ENCODE peak calls at places on chromosomes 16 and 17, in six cellular contexts. W, O, U, S, X and Y are unnamed samples.

GRCh38 chr16:24668481-24669001 is 60.9 kb upstream of the TNRC6A start:
- DNase-seq in U (no peak), S (no peak), O (peak), W (peak), X (no peak), Y (peak)

GRCh38 chr17:62995377-62995885 is 29.4 kb downstream of the TANC2 start:
- DNase-seq in O (peak), W (peak), U (peak), S (no peak), X (peak), Y (no peak)

GRCh38 chr17:45949755-45950320 is 49.2 kb upstream of the STH start:
- DNase-seq in S (no peak), X (no peak), U (peak), W (no peak), O (no peak), Y (no peak)

GRCh38 chr17:52744179-52744578 is 585.7 kb upstream of the CA10 start:
- DNase-seq in O (no peak), S (no peak), X (no peak), U (no peak), W (no peak), Y (no peak)

GRCh38 chr17:47714773-47715396 is 18.2 kb upstream of the TBX21 start:
- DNase-seq in O (no peak), S (no peak), U (no peak), W (no peak), X (no peak), Y (no peak)

GRCh38 chr17:64240741-64241347 is 22.2 kb downstream of the TEX2 start:
- DNase-seq in U (no peak), X (no peak), S (peak), O (peak), W (peak), Y (peak)

GRCh38 chr16:84863485-84863814 is 43.7 kb downstream of the CRISPLD2 start:
- DNase-seq in W (no peak), S (no peak), X (no peak), U (no peak), O (no peak), Y (no peak)

GRCh38 chr17:21039839-21040575 is 2.8 kb downstream of the USP22 start:
- DNase-seq in O (peak), S (peak), U (no peak), X (peak), W (no peak), Y (no peak)

GRCh38 chr16:69937465-69937951 is 13.6 kb upstream of the CLEC18A start:
- DNase-seq in X (peak), W (no peak), S (no peak), O (no peak), U (peak), Y (no peak)

GRCh38 chr17:61484174-61484573 is 32.0 kb downstream of the TBX4 start:
- DNase-seq in O (no peak), S (no peak), U (no peak), W (no peak), X (no peak), Y (no peak)

GRCh38 chr17:32298721-32299578 is 33.3 kb downstream of the RHBDL3 start:
- DNase-seq in O (no peak), U (no peak), W (no peak), X (no peak), S (no peak), Y (no peak)

GRCh38 chr17:880074-880870 is 98.1 kb downstream of the MRM3 start:
- DNase-seq in W (no peak), O (peak), U (no peak), S (no peak), X (no peak), Y (no peak)

GRCh38 chr16:85969591-85969990 is 70.6 kb downstream of the IRF8 start:
- DNase-seq in U (no peak), O (peak), S (no peak), W (no peak), X (no peak), Y (no peak)

GRCh38 chr17:77802811-77803220 is 155.7 kb upstream of the TNRC6C start:
- DNase-seq in X (no peak), U (no peak), S (no peak), W (no peak), O (peak), Y (no peak)

GRCh38 chr17:22707626-22708025 is 1015.3 kb downstream of the KCNJ18 start:
- DNase-seq in O (no peak), W (no peak), X (no peak), S (no peak), U (no peak), Y (no peak)

GRCh38 chr16:1450218-1450617 is 5.9 kb upstream of the CCDC154 start:
- DNase-seq in S (no peak), U (peak), W (no peak), O (no peak), X (no peak), Y (no peak)

GRCh38 chr16:19901164-19901563 is 16.5 kb upstream of the GPRC5B start:
- DNase-seq in U (no peak), S (no peak), O (no peak), X (no peak), W (no peak), Y (no peak)

GRCh38 chr17:81735181-81736102 is 23.4 kb downstream of the SLC25A10 start:
- DNase-seq in U (no peak), X (peak), W (no peak), S (no peak), O (peak), Y (no peak)

GRCh38 chr16:15757075-15757386 is 99.8 kb downstream of the MYH11 start:
- DNase-seq in O (no peak), U (no peak), X (no peak), W (no peak), S (no peak), Y (no peak)

GRCh38 chr17:57682667-57683066 is 62.4 kb downstream of the CCDC182 start:
- DNase-seq in X (no peak), W (no peak), O (no peak), S (no peak), U (no peak), Y (no peak)

GRCh38 chr17:65294184-65294719 is 157.1 kb downstream of the RGS9 start:
- DNase-seq in S (peak), W (peak), O (peak), X (peak), U (peak), Y (peak)

GRCh38 chr17:3318336-3318735 is 20.2 kb upstream of the OR3A1 start:
- DNase-seq in O (no peak), S (no peak), W (no peak), U (no peak), X (no peak), Y (no peak)

GRCh38 chr17:6487243-6488007 is 43.2 kb downstream of the PIMREG start:
- DNase-seq in X (no peak), U (no peak), O (no peak), S (no peak), W (peak), Y (no peak)

GRCh38 chr16:27374231-27374793 is 27.7 kb upstream of the IL21R start:
- DNase-seq in X (no peak), W (peak), O (no peak), S (no peak), U (no peak), Y (no peak)

GRCh38 chr17:7858487-7858832 is 657 bp downstream of the CYB5D1 start:
- DNase-seq in X (peak), W (peak), U (no peak), S (peak), O (peak), Y (no peak)

GRCh38 chr17:71080937-71081336 is 911.6 kb downstream of the KCNJ2 start:
- DNase-seq in W (no peak), U (no peak), O (no peak), X (no peak), S (no peak), Y (no peak)

GRCh38 chr17:71081666-71082065 is 912.3 kb downstream of the KCNJ2 start:
- DNase-seq in X (no peak), S (no peak), O (no peak), W (no peak), U (no peak), Y (no peak)

GRCh38 chr17:71084838-71085237 is 915.5 kb downstream of the KCNJ2 start:
- DNase-seq in O (no peak), S (no peak), W (no peak), U (no peak), X (no peak), Y (no peak)

GRCh38 chr17:71084219-71084618 is 914.9 kb downstream of the KCNJ2 start:
- DNase-seq in O (peak), W (peak), U (peak), S (no peak), X (peak), Y (no peak)

DNA sequence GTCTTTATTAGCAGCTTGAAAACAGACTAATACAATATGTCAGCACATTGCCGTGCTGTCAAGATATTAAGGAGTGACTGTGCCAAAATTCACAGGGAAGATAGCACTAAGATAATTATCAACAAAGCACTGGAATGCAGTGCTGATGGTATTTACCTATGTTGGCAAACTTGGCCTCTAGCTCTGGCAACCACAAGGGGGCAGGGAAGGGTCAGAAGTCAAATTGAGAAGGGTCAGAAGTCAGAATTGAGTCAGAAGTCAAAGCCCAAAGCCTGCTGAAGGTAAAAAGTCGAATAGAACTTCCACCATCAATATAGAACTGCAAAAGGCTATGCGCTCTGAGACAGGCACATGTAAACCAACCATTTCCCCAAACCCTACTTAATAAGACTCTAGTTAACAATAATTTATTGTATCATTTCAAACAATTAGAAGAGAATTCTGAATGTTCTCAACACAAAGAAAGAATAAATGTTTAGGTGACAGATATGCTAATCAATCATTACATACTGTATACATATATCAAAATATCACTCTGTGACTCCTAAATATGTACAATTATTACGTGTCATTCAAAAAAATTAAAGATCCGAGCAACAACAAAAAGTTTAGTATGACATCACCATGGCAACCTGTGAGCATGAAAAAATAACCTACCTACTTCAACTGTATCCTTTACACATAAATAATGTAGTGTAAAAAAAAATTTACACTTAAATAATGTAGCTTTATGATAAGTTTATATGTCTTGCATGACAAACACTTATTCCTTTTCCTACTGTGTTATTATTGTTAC is 916.1 kb downstream of the KCNJ2 start:
- DNase-seq in X (peak), O (no peak), S (no peak), W (no peak), U (no peak), Y (no peak)
- TF ChIP-seq CTCF in X (peak), O (no peak), S (no peak), W (no peak), U (peak), Y (peak)

DNA sequence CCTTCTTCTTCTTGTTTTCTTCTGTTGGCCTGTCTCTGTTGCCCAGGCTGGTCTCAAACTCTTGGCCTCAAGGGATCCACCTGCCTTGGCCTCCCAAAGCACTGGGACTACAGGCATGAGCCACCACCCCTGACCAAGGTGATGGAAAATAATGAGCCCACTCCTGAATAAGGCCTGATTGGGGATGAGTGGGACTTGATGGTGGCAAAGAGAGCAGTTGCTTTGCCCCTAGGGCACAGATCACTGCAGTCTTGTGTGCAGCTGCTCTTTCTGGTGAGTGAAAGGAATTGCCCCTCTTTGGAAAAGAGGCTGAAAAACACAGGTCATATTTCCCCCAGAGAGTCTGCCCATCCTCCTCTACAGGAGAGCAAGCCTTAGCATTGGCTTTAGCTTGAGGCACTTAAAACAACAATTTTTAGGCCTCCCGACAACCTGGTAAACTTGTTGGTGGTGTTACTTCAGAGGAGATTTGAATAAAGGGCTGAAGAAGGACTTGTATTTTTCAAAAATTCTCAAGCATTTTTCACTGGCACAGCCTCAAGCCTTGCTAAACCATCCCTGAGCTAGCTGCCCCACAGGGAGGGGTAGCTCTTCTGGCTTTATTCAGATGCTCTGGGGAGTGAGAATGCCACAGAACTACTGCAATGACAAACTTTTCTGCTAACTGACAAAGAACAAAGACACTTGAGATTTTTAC is 6.1 kb upstream of the PDP2 start:
- DNase-seq in W (no peak), S (no peak), U (no peak), O (peak), X (no peak), Y (no peak)
- TF ChIP-seq CTCF in W (no peak), S (no peak), U (no peak), O (no peak), X (no peak), Y (no peak)

GRCh38 chr16:54538241-54538640 is 251.7 kb upstream of the IRX3 start:
- DNase-seq in X (no peak), S (no peak), O (peak), U (no peak), W (no peak), Y (no peak)
- TF ChIP-seq CTCF in X (no peak), S (no peak), O (peak), U (no peak), W (no peak), Y (peak)

DNA sequence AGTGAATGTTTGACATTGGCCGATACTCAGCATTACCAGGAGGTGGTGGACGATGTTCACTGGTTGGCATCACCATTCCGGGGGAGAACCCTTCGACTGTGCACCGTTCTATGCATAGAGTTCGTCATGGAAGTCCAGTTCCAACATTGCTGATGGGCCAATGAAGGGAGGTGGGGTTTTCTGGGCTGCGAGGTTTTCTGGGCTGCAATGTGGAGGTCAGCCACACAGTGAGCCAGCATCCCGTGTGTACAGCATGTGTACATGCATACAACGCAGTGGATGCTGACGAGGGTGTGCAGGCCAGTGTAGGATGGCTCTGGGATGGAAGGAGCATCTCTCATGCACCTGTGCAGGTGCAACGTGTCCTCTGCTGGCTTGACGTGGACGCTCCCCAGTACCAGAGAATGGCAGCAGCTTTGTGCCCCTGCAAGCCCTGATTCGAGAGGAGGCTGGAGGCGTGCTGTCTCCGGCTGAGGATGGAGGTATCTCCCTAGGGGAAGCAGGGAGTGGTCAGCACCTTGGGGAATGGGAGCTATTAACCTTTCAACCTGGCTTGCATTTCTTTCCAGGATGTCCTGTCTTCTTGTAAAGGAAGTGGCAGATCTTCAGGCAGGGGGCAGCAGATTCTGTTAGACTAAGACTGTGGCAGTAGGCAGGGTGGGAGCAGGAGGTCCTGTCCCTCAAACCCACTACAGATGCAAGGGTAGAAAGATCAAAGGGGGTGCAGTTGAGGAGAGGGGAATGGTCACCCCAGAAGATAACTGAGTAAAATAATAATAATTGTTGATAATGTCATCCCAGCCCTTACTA is 98.2 kb downstream of the CYLD start:
- DNase-seq in O (no peak), S (no peak), U (no peak), X (no peak), W (no peak), Y (no peak)
- TF ChIP-seq CTCF in O (no peak), S (no peak), U (no peak), X (no peak), W (no peak), Y (no peak)